ENCODE peak calls at places on chromosomes 12 and 14, in ten cellular contexts. One of them, this sample, is unnamed.

GRCh38 chr12:27970981-27971489 is 1.5 kb downstream of the PTHLH start:
- DNase-seq in fibroblast of lung: peak; percentile 44
- DNase-seq in nephron progenitor cell: peak; percentile 26
- DNase-seq in endothelial cell: no peak
- DNase-seq in cardiac muscle cell: peak; percentile 43
- DNase-seq in PC-3: peak; percentile 90
- DNase-seq in brain microvascular endothelial cell: no peak
- DNase-seq in CD8-positive, alpha-beta T cell: no peak
- DNase-seq in endothelial cell of umbilical vein: no peak
- DNase-seq in neural progenitor cell: peak; percentile 61
- DNase-seq in this sample: no peak

GRCh38 chr12:49776413-49776812 is 35.1 kb downstream of the TMBIM6 start:
- DNase-seq in fibroblast of lung: peak; percentile 64
- DNase-seq in nephron progenitor cell: peak; percentile 52
- DNase-seq in endothelial cell: peak; percentile 67
- DNase-seq in cardiac muscle cell: peak; percentile 89
- DNase-seq in PC-3: peak; percentile 76
- DNase-seq in brain microvascular endothelial cell: peak; percentile 69
- DNase-seq in CD8-positive, alpha-beta T cell: peak; percentile 61
- DNase-seq in endothelial cell of umbilical vein: peak; percentile 68
- DNase-seq in neural progenitor cell: peak; percentile 86
- DNase-seq in this sample: no peak

GRCh38 chr12:5230861-5231260 is 187.2 kb downstream of the KCNA5 start:
- DNase-seq in fibroblast of lung: no peak
- DNase-seq in nephron progenitor cell: no peak
- DNase-seq in endothelial cell: no peak
- DNase-seq in cardiac muscle cell: no peak
- DNase-seq in PC-3: no peak
- DNase-seq in brain microvascular endothelial cell: no peak
- DNase-seq in CD8-positive, alpha-beta T cell: no peak
- DNase-seq in endothelial cell of umbilical vein: no peak
- DNase-seq in neural progenitor cell: no peak
- DNase-seq in this sample: no peak

GRCh38 chr12:13156277-13156676 is 40.2 kb upstream of the EMP1 start:
- DNase-seq in fibroblast of lung: peak; percentile 52
- DNase-seq in nephron progenitor cell: no peak
- DNase-seq in endothelial cell: no peak
- DNase-seq in cardiac muscle cell: peak; percentile 60
- DNase-seq in PC-3: no peak
- DNase-seq in brain microvascular endothelial cell: peak; percentile 49
- DNase-seq in CD8-positive, alpha-beta T cell: no peak
- DNase-seq in endothelial cell of umbilical vein: no peak
- DNase-seq in neural progenitor cell: no peak
- DNase-seq in this sample: no peak

GRCh38 chr14:72049462-72049861 is 117.2 kb downstream of the RGS6 start:
- DNase-seq in fibroblast of lung: peak; percentile 0
- DNase-seq in nephron progenitor cell: no peak
- DNase-seq in endothelial cell: no peak
- DNase-seq in cardiac muscle cell: no peak
- DNase-seq in PC-3: peak; percentile 4
- DNase-seq in brain microvascular endothelial cell: no peak
- DNase-seq in CD8-positive, alpha-beta T cell: no peak
- DNase-seq in endothelial cell of umbilical vein: no peak
- DNase-seq in neural progenitor cell: no peak
- DNase-seq in this sample: no peak

GRCh38 chr12:101173197-101173749 is 36.8 kb downstream of the SLC5A8 start:
- DNase-seq in fibroblast of lung: no peak
- DNase-seq in nephron progenitor cell: no peak
- DNase-seq in endothelial cell: no peak
- DNase-seq in cardiac muscle cell: no peak
- DNase-seq in PC-3: no peak
- DNase-seq in brain microvascular endothelial cell: no peak
- DNase-seq in CD8-positive, alpha-beta T cell: no peak
- DNase-seq in endothelial cell of umbilical vein: no peak
- DNase-seq in neural progenitor cell: no peak
- DNase-seq in this sample: no peak

GRCh38 chr12:124768462-124769165 is 95.0 kb downstream of the SCARB1 start:
- DNase-seq in fibroblast of lung: peak; percentile 74
- DNase-seq in nephron progenitor cell: no peak
- DNase-seq in endothelial cell: no peak
- DNase-seq in cardiac muscle cell: no peak
- DNase-seq in PC-3: peak; percentile 41
- DNase-seq in brain microvascular endothelial cell: no peak
- DNase-seq in CD8-positive, alpha-beta T cell: no peak
- DNase-seq in endothelial cell of umbilical vein: no peak
- DNase-seq in neural progenitor cell: no peak
- DNase-seq in this sample: no peak

GRCh38 chr12:56931474-56931978 is 2.7 kb downstream of the SDR9C7 start:
- DNase-seq in fibroblast of lung: peak; percentile 50
- DNase-seq in nephron progenitor cell: no peak
- DNase-seq in endothelial cell: no peak
- DNase-seq in cardiac muscle cell: peak; percentile 92
- DNase-seq in PC-3: peak; percentile 16
- DNase-seq in brain microvascular endothelial cell: peak; percentile 8
- DNase-seq in CD8-positive, alpha-beta T cell: no peak
- DNase-seq in endothelial cell of umbilical vein: peak; percentile 5
- DNase-seq in neural progenitor cell: peak; percentile 30
- DNase-seq in this sample: no peak

GRCh38 chr14:59328410-59328809 is 136.8 kb downstream of the GPR135 start:
- DNase-seq in fibroblast of lung: no peak
- DNase-seq in nephron progenitor cell: no peak
- DNase-seq in endothelial cell: no peak
- DNase-seq in cardiac muscle cell: no peak
- DNase-seq in PC-3: peak; percentile 77
- DNase-seq in brain microvascular endothelial cell: no peak
- DNase-seq in CD8-positive, alpha-beta T cell: no peak
- DNase-seq in endothelial cell of umbilical vein: no peak
- DNase-seq in neural progenitor cell: no peak
- DNase-seq in this sample: no peak

GRCh38 chr12:86671001-86671400 is 414.8 kb upstream of the MGAT4C start:
- DNase-seq in fibroblast of lung: no peak
- DNase-seq in nephron progenitor cell: no peak
- DNase-seq in endothelial cell: no peak
- DNase-seq in cardiac muscle cell: no peak
- DNase-seq in PC-3: no peak
- DNase-seq in brain microvascular endothelial cell: no peak
- DNase-seq in CD8-positive, alpha-beta T cell: no peak
- DNase-seq in endothelial cell of umbilical vein: no peak
- DNase-seq in neural progenitor cell: no peak
- DNase-seq in this sample: no peak

GRCh38 chr12:85283560-85283959 is 3.5 kb downstream of the ALX1 start:
- DNase-seq in fibroblast of lung: no peak
- DNase-seq in nephron progenitor cell: no peak
- DNase-seq in endothelial cell: no peak
- DNase-seq in cardiac muscle cell: no peak
- DNase-seq in PC-3: no peak
- DNase-seq in brain microvascular endothelial cell: no peak
- DNase-seq in CD8-positive, alpha-beta T cell: no peak
- DNase-seq in endothelial cell of umbilical vein: no peak
- DNase-seq in neural progenitor cell: no peak
- DNase-seq in this sample: no peak

GRCh38 chr14:81429028-81429427 is 28.9 kb upstream of the STON2 start:
- DNase-seq in fibroblast of lung: no peak
- DNase-seq in nephron progenitor cell: no peak
- DNase-seq in endothelial cell: no peak
- DNase-seq in cardiac muscle cell: no peak
- DNase-seq in PC-3: no peak
- DNase-seq in brain microvascular endothelial cell: no peak
- DNase-seq in CD8-positive, alpha-beta T cell: no peak
- DNase-seq in endothelial cell of umbilical vein: no peak
- DNase-seq in neural progenitor cell: no peak
- DNase-seq in this sample: no peak

GRCh38 chr12:124411291-124411878 is 116.5 kb downstream of the RFLNA start:
- DNase-seq in fibroblast of lung: peak; percentile 97
- DNase-seq in nephron progenitor cell: peak; percentile 52
- DNase-seq in endothelial cell: no peak
- DNase-seq in cardiac muscle cell: peak; percentile 95
- DNase-seq in PC-3: peak; percentile 98
- DNase-seq in brain microvascular endothelial cell: peak; percentile 90
- DNase-seq in CD8-positive, alpha-beta T cell: no peak
- DNase-seq in endothelial cell of umbilical vein: no peak
- DNase-seq in neural progenitor cell: peak; percentile 43
- DNase-seq in this sample: no peak

GRCh38 chr14:65471038-65471878 is 58.7 kb downstream of the FUT8 start:
- DNase-seq in fibroblast of lung: no peak
- DNase-seq in nephron progenitor cell: no peak
- DNase-seq in endothelial cell: no peak
- DNase-seq in cardiac muscle cell: no peak
- DNase-seq in PC-3: no peak
- DNase-seq in brain microvascular endothelial cell: no peak
- DNase-seq in CD8-positive, alpha-beta T cell: no peak
- DNase-seq in endothelial cell of umbilical vein: no peak
- DNase-seq in neural progenitor cell: peak; percentile 28
- DNase-seq in this sample: no peak

GRCh38 chr12:130511285-130511684 is 173.6 kb downstream of the PIWIL1 start:
- DNase-seq in fibroblast of lung: no peak
- DNase-seq in nephron progenitor cell: no peak
- DNase-seq in endothelial cell: no peak
- DNase-seq in cardiac muscle cell: no peak
- DNase-seq in PC-3: no peak
- DNase-seq in brain microvascular endothelial cell: no peak
- DNase-seq in CD8-positive, alpha-beta T cell: no peak
- DNase-seq in endothelial cell of umbilical vein: no peak
- DNase-seq in neural progenitor cell: no peak
- DNase-seq in this sample: no peak

GRCh38 chr14:100893760-100894159 is 9.8 kb downstream of the RTL1 start:
- DNase-seq in fibroblast of lung: no peak
- DNase-seq in nephron progenitor cell: no peak
- DNase-seq in endothelial cell: no peak
- DNase-seq in cardiac muscle cell: no peak
- DNase-seq in PC-3: no peak
- DNase-seq in brain microvascular endothelial cell: no peak
- DNase-seq in CD8-positive, alpha-beta T cell: peak; percentile 42
- DNase-seq in endothelial cell of umbilical vein: no peak
- DNase-seq in neural progenitor cell: no peak
- DNase-seq in this sample: peak; percentile 46

DNA sequence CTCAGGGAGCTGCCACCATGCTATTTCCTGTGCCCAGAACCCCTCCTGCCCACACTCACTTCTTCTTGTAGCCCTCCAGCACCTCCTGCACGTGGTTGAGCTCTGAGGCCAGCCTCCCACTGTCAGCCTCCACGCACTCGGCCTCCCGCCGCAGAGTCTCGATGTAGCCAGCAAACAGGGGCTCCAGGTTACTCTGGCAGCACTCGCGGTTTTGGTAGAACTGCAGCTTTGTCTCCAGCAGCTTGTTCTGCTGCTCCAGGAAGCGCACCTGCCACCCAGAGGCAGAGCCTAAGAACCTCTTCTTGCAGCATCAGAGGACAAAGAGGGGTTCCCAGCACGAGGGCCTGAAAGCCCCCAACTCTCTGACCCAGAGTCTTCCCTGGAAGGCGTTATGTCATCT is 2.1 kb downstream of the KRT83 start:
- DNase-seq in fibroblast of lung: no peak
- DNase-seq in nephron progenitor cell: no peak
- DNase-seq in endothelial cell: no peak
- DNase-seq in cardiac muscle cell: no peak
- DNase-seq in PC-3: peak; percentile 42
- DNase-seq in brain microvascular endothelial cell: no peak
- DNase-seq in CD8-positive, alpha-beta T cell: no peak
- DNase-seq in endothelial cell of umbilical vein: no peak
- DNase-seq in neural progenitor cell: no peak
- DNase-seq in this sample: peak; percentile 46
- TF ChIP-seq CTCF in fibroblast of lung: no peak
- TF ChIP-seq CTCF in nephron progenitor cell: no peak
- TF ChIP-seq CTCF in endothelial cell: no peak
- TF ChIP-seq CTCF in cardiac muscle cell: no peak
- TF ChIP-seq CTCF in PC-3: peak; percentile 44
- TF ChIP-seq CTCF in brain microvascular endothelial cell: peak; percentile 18
- TF ChIP-seq CTCF in CD8-positive, alpha-beta T cell: no peak
- TF ChIP-seq CTCF in endothelial cell of umbilical vein: no peak
- TF ChIP-seq CTCF in neural progenitor cell: no peak
- TF ChIP-seq CTCF in this sample: peak; percentile 38

GRCh38 chr12:92144631-92145480 is 790 bp downstream of the BTG1 start:
- DNase-seq in fibroblast of lung: peak; percentile 74
- DNase-seq in nephron progenitor cell: peak; percentile 75
- DNase-seq in endothelial cell: peak; percentile 49
- DNase-seq in cardiac muscle cell: peak; percentile 51
- DNase-seq in PC-3: peak; percentile 84
- DNase-seq in brain microvascular endothelial cell: peak; percentile 30
- DNase-seq in CD8-positive, alpha-beta T cell: peak; percentile 80
- DNase-seq in endothelial cell of umbilical vein: peak; percentile 88
- DNase-seq in neural progenitor cell: peak; percentile 66
- DNase-seq in this sample: peak; percentile 92
- TF ChIP-seq CTCF in fibroblast of lung: no peak
- TF ChIP-seq CTCF in nephron progenitor cell: no peak
- TF ChIP-seq CTCF in endothelial cell: peak; percentile 21
- TF ChIP-seq CTCF in cardiac muscle cell: no peak
- TF ChIP-seq CTCF in PC-3: peak; percentile 38
- TF ChIP-seq CTCF in brain microvascular endothelial cell: peak; percentile 14
- TF ChIP-seq CTCF in CD8-positive, alpha-beta T cell: no peak
- TF ChIP-seq CTCF in endothelial cell of umbilical vein: no peak
- TF ChIP-seq CTCF in neural progenitor cell: peak; percentile 31
- TF ChIP-seq CTCF in this sample: peak; percentile 54

DNA sequence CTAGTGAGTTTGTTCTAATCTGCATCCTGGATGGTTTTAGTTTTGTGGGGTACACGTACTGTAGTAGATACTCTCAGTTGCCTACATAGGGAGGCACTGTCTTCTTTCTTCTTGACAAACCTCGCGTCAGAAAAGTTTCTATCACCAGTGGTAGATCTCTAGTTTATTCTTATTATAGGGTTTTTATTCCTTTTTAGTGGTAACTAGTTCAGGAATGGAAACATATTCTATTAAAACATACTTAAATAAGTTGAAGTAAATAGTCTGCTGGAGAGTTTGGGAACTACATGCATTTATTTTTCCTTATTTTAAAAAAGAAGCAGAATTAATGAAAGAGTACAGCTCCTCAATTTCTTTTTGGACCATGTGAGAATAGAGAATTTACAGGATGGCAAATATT is 33.6 kb upstream of the OR9K2 start:
- DNase-seq in fibroblast of lung: no peak
- DNase-seq in nephron progenitor cell: no peak
- DNase-seq in endothelial cell: no peak
- DNase-seq in cardiac muscle cell: no peak
- DNase-seq in PC-3: no peak
- DNase-seq in brain microvascular endothelial cell: no peak
- DNase-seq in CD8-positive, alpha-beta T cell: no peak
- DNase-seq in endothelial cell of umbilical vein: no peak
- DNase-seq in neural progenitor cell: no peak
- DNase-seq in this sample: no peak
- TF ChIP-seq CTCF in fibroblast of lung: no peak
- TF ChIP-seq CTCF in nephron progenitor cell: no peak
- TF ChIP-seq CTCF in endothelial cell: peak; percentile 77
- TF ChIP-seq CTCF in cardiac muscle cell: no peak
- TF ChIP-seq CTCF in PC-3: no peak
- TF ChIP-seq CTCF in brain microvascular endothelial cell: no peak
- TF ChIP-seq CTCF in CD8-positive, alpha-beta T cell: no peak
- TF ChIP-seq CTCF in endothelial cell of umbilical vein: no peak
- TF ChIP-seq CTCF in neural progenitor cell: no peak
- TF ChIP-seq CTCF in this sample: no peak

DNA sequence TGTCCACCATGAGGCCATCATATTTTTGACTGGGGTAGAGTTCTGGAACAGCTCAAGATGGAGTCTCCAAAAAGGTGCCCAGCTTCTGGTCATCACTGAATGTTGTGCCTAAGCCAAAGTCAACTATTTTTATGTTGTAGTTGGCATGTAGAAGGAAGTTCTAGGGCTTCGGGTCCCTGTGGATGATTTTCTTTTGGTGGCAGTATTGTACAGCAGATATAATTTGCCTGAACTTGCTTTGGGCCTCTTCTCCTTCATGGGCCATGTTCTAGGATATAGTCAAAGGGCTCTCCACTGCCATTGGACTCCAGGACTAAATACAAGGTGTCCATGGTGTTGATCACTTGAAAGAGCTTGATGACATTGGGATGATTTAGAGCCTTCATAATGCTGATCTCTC is 143.6 kb downstream of the SLC38A4 start:
- DNase-seq in fibroblast of lung: no peak
- DNase-seq in nephron progenitor cell: no peak
- DNase-seq in endothelial cell: no peak
- DNase-seq in cardiac muscle cell: no peak
- DNase-seq in PC-3: no peak
- DNase-seq in brain microvascular endothelial cell: no peak
- DNase-seq in CD8-positive, alpha-beta T cell: no peak
- DNase-seq in endothelial cell of umbilical vein: no peak
- DNase-seq in neural progenitor cell: no peak
- DNase-seq in this sample: no peak
- TF ChIP-seq CTCF in fibroblast of lung: no peak
- TF ChIP-seq CTCF in nephron progenitor cell: no peak
- TF ChIP-seq CTCF in endothelial cell: no peak
- TF ChIP-seq CTCF in cardiac muscle cell: no peak
- TF ChIP-seq CTCF in PC-3: no peak
- TF ChIP-seq CTCF in brain microvascular endothelial cell: no peak
- TF ChIP-seq CTCF in CD8-positive, alpha-beta T cell: no peak
- TF ChIP-seq CTCF in endothelial cell of umbilical vein: no peak
- TF ChIP-seq CTCF in neural progenitor cell: no peak
- TF ChIP-seq CTCF in this sample: peak; percentile 53